ENCODE peak calls at places on chromosomes 2 and 18, in six cellular contexts. One of them, this sample, is unnamed.
A peak's percentile ranks its signal among the peaks of the same experiment; 100 is the strongest.

GRCh38 chr2:232013701-232014353 is 52.3 kb downstream of the DIS3L2 start:
- DNase-seq in GM23248: peak; percentile 87
- DNase-seq in HCT116: no peak
- DNase-seq in neural progenitor cell: no peak
- DNase-seq in PC-3: peak; percentile 56
- DNase-seq in SK-N-SH: peak; percentile 5
- DNase-seq in this sample: peak; percentile 37

GRCh38 chr2:173171924-173172643 is 96.4 kb downstream of the MAP3K20 start:
- DNase-seq in GM23248: no peak
- DNase-seq in HCT116: no peak
- DNase-seq in neural progenitor cell: no peak
- DNase-seq in PC-3: no peak
- DNase-seq in SK-N-SH: no peak
- DNase-seq in this sample: no peak

GRCh38 chr2:129895526-129896082 is 83.9 kb upstream of the RAB6C start:
- DNase-seq in GM23248: no peak
- DNase-seq in HCT116: no peak
- DNase-seq in neural progenitor cell: no peak
- DNase-seq in PC-3: no peak
- DNase-seq in SK-N-SH: no peak
- DNase-seq in this sample: no peak

GRCh38 chr2:16773080-16773713 is 107.6 kb upstream of the CYRIA start:
- DNase-seq in GM23248: peak; percentile 74
- DNase-seq in HCT116: peak; percentile 36
- DNase-seq in neural progenitor cell: peak; percentile 79
- DNase-seq in PC-3: peak; percentile 56
- DNase-seq in SK-N-SH: peak; percentile 67
- DNase-seq in this sample: peak; percentile 64

GRCh38 chr2:229815858-229816257 is 101.5 kb upstream of the DNER start:
- DNase-seq in GM23248: peak; percentile 79
- DNase-seq in HCT116: peak; percentile 3
- DNase-seq in neural progenitor cell: no peak
- DNase-seq in PC-3: peak; percentile 51
- DNase-seq in SK-N-SH: no peak
- DNase-seq in this sample: no peak

GRCh38 chr2:134489732-134490384 is 228.9 kb downstream of the TMEM163 start:
- DNase-seq in GM23248: no peak
- DNase-seq in HCT116: no peak
- DNase-seq in neural progenitor cell: no peak
- DNase-seq in PC-3: no peak
- DNase-seq in SK-N-SH: no peak
- DNase-seq in this sample: no peak

GRCh38 chr2:102291221-102292075 is 19.9 kb upstream of the IL1RL1 start:
- DNase-seq in GM23248: no peak
- DNase-seq in HCT116: no peak
- DNase-seq in neural progenitor cell: no peak
- DNase-seq in PC-3: no peak
- DNase-seq in SK-N-SH: no peak
- DNase-seq in this sample: no peak

GRCh38 chr2:74385396-74385795 is 5.3 kb upstream of the DCTN1 start:
- DNase-seq in GM23248: peak; percentile 35
- DNase-seq in HCT116: no peak
- DNase-seq in neural progenitor cell: no peak
- DNase-seq in PC-3: no peak
- DNase-seq in SK-N-SH: no peak
- DNase-seq in this sample: no peak

GRCh38 chr18:79030680-79031079 is 38.5 kb upstream of the ATP9B start:
- DNase-seq in GM23248: no peak
- DNase-seq in HCT116: no peak
- DNase-seq in neural progenitor cell: no peak
- DNase-seq in PC-3: no peak
- DNase-seq in SK-N-SH: no peak
- DNase-seq in this sample: no peak

GRCh38 chr2:25894135-25894830 is 16.0 kb upstream of the ASXL2 start:
- DNase-seq in GM23248: peak; percentile 23
- DNase-seq in HCT116: no peak
- DNase-seq in neural progenitor cell: no peak
- DNase-seq in PC-3: no peak
- DNase-seq in SK-N-SH: peak; percentile 47
- DNase-seq in this sample: no peak

GRCh38 chr2:208304157-208304556 is 38.1 kb downstream of the PIKFYVE start:
- DNase-seq in GM23248: no peak
- DNase-seq in HCT116: no peak
- DNase-seq in neural progenitor cell: no peak
- DNase-seq in PC-3: no peak
- DNase-seq in SK-N-SH: no peak
- DNase-seq in this sample: no peak

GRCh38 chr18:58043452-58044369 is at the start of gene NEDD4L:
- DNase-seq in GM23248: peak; percentile 93
- DNase-seq in HCT116: peak; percentile 68
- DNase-seq in neural progenitor cell: peak; percentile 93
- DNase-seq in PC-3: peak; percentile 83
- DNase-seq in SK-N-SH: peak; percentile 92
- DNase-seq in this sample: peak; percentile 90

GRCh38 chr2:6312377-6312776 is 553.3 kb downstream of the CMPK2 start:
- DNase-seq in GM23248: no peak
- DNase-seq in HCT116: no peak
- DNase-seq in neural progenitor cell: no peak
- DNase-seq in PC-3: no peak
- DNase-seq in SK-N-SH: no peak
- DNase-seq in this sample: no peak

GRCh38 chr18:32135595-32135994 is 43.9 kb downstream of the RNF138 start:
- DNase-seq in GM23248: no peak
- DNase-seq in HCT116: no peak
- DNase-seq in neural progenitor cell: no peak
- DNase-seq in PC-3: no peak
- DNase-seq in SK-N-SH: no peak
- DNase-seq in this sample: no peak

DNA sequence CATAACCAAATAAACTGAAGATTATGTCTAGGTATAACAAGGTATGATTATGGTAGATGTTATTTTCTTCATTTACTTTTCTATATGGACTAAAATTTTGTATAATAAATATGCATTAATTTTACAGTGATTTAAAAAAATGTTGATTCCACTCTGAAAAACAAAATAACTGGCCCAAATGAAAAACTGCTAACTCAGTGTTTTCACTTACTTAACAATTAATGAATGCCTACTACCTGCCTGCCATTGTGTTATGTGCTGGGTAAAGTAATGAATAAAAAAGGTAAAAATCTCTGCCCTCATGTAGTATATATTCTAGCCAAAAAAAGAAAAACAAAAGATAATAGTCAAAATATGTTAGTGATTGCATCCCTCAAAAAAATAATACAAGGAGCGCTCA is 29.6 kb upstream of the C2orf15 start:
- DNase-seq in GM23248: no peak
- DNase-seq in HCT116: no peak
- DNase-seq in neural progenitor cell: no peak
- DNase-seq in PC-3: no peak
- DNase-seq in SK-N-SH: no peak
- DNase-seq in this sample: no peak
- TF ChIP-seq EZH2phosphoT487 in GM23248: no peak
- TF ChIP-seq EZH2phosphoT487 in HCT116: no peak
- TF ChIP-seq EZH2phosphoT487 in neural progenitor cell: no peak
- TF ChIP-seq EZH2phosphoT487 in PC-3: no peak
- TF ChIP-seq EZH2phosphoT487 in SK-N-SH: no peak
- TF ChIP-seq EZH2phosphoT487 in this sample: no peak

DNA sequence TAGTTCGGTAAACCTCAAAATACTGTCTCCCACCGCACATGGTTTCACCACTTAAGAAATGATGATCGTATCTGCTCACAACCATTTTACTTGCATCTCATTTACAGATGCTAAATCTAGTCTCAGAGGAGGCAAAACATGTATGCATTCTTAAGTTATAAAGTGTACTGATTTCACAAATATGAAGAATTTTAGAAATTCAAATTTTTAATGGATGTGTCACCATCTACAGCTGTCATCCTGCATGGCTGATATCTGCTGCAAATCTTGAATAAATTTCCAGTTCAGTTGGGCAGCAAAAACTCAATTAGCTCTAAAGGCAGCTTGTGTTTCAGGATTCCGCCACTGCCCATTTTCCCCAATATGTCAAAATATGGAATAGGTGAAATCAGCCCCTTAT is 243.3 kb upstream of the KCNJ3 start:
- DNase-seq in GM23248: peak; percentile 26
- DNase-seq in HCT116: no peak
- DNase-seq in neural progenitor cell: no peak
- DNase-seq in PC-3: no peak
- DNase-seq in SK-N-SH: no peak
- DNase-seq in this sample: no peak
- H2AFZ ChIP-seq in GM23248: peak overlapping the region; percentile 86
- H2AFZ ChIP-seq in HCT116: no peak overlapping the region
- H2AFZ ChIP-seq in neural progenitor cell: no peak overlapping the region
- H2AFZ ChIP-seq in PC-3: peak overlapping the region; percentile 70
- H2AFZ ChIP-seq in SK-N-SH: no peak overlapping the region
- H2AFZ ChIP-seq in this sample: no peak overlapping the region

DNA sequence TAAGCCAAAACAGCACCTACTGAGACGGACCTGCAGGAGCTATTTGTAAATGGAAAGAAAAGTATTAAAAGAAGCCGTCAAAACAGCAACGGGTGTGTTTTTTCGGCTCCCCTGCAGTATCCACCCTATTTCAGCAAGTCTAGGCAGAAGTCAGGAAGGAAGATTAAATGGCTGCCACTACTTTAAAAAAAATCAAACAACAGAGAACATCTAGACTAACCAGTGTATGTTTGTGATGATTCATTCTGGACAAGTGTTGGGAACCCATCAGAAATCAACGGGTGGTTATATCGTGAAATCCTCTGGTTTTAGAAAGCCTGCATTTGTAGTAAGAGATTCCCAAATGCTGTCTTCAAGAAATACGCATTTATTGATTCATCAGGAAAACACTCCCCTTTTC is 9.0 kb downstream of the PMAIP1 start:
- DNase-seq in GM23248: no peak
- DNase-seq in HCT116: no peak
- DNase-seq in neural progenitor cell: no peak
- DNase-seq in PC-3: peak; percentile 56
- DNase-seq in SK-N-SH: no peak
- DNase-seq in this sample: no peak
- H3K9ac ChIP-seq in GM23248: no peak overlapping the region
- H3K9ac ChIP-seq in HCT116: peak overlapping the region; percentile 42
- H3K9ac ChIP-seq in neural progenitor cell: no peak overlapping the region
- H3K9ac ChIP-seq in PC-3: peak overlapping the region; percentile 46
- H3K9ac ChIP-seq in SK-N-SH: peak overlapping the region; percentile 28
- H3K9ac ChIP-seq in this sample: no peak overlapping the region

DNA sequence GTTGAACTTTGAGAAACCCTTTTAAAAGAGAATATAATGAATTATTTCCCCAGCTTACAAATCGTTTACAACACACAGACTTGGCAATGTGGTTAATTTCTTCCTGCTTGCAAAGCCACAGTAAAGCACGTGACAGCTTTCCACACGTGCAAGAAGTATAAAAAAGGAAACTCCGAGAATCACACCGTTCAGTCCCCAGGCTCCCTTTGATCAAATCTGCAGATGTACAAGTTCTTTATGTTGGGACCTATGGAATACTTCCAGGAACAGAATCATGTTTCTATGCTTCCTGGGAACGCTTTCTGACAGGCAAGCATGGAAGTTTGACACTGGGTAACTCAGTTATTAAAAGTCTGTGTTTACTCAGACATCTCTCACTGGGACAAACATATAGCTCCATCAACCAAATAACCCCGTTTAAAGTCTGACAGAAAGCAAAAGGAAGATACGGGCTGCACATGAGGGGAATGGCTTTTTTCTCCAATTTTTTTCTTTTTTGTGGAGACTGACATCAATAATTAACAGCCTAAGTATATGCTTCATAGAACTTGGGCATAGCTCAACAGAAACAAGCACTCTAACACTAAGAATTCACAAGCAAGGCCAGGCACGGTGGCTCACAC is 134.8 kb downstream of the EIPR1 start:
- DNase-seq in GM23248: peak; percentile 30
- DNase-seq in HCT116: no peak
- DNase-seq in neural progenitor cell: no peak
- DNase-seq in PC-3: no peak
- DNase-seq in SK-N-SH: no peak
- DNase-seq in this sample: no peak
- TF ChIP-seq EZH2phosphoT487 in GM23248: no peak
- TF ChIP-seq EZH2phosphoT487 in HCT116: no peak
- TF ChIP-seq EZH2phosphoT487 in neural progenitor cell: no peak
- TF ChIP-seq EZH2phosphoT487 in PC-3: no peak
- TF ChIP-seq EZH2phosphoT487 in SK-N-SH: no peak
- TF ChIP-seq EZH2phosphoT487 in this sample: no peak

GRCh38 chr2:145916799-145917198 is 1396.9 kb upstream of the ZEB2 start:
- DNase-seq in GM23248: no peak
- DNase-seq in HCT116: no peak
- DNase-seq in neural progenitor cell: no peak
- DNase-seq in PC-3: no peak
- DNase-seq in SK-N-SH: no peak
- DNase-seq in this sample: no peak

GRCh38 chr2:145919507-145919906 is 1399.6 kb upstream of the ZEB2 start:
- DNase-seq in GM23248: peak; percentile 36
- DNase-seq in HCT116: no peak
- DNase-seq in neural progenitor cell: no peak
- DNase-seq in PC-3: peak; percentile 39
- DNase-seq in SK-N-SH: no peak
- DNase-seq in this sample: no peak

GRCh38 chr2:145914716-145915115 is 1394.8 kb upstream of the ZEB2 start:
- DNase-seq in GM23248: no peak
- DNase-seq in HCT116: no peak
- DNase-seq in neural progenitor cell: no peak
- DNase-seq in PC-3: no peak
- DNase-seq in SK-N-SH: no peak
- DNase-seq in this sample: no peak

DNA sequence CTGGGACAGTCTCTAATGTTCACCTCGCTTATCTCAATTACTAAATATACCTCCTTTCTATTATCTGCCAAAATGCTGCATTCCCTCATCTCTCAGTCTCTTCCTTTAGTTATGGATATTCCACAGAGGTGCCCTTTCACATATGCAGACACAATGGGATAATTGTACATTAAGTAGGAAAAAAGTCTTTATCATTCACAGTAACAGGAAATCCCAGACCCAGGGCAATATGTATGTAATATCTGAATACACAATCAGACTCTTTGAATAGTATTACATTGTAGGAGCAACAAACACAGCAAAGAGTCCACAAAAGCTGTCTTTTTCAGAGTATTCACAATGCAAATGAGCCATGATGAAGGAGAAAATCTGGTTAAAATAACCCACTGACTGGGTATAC is 1399.0 kb upstream of the ZEB2 start:
- DNase-seq in GM23248: no peak
- DNase-seq in HCT116: no peak
- DNase-seq in neural progenitor cell: no peak
- DNase-seq in PC-3: no peak
- DNase-seq in SK-N-SH: no peak
- DNase-seq in this sample: no peak
- H2AFZ ChIP-seq in GM23248: peak overlapping the region; percentile 56
- H2AFZ ChIP-seq in HCT116: no peak overlapping the region
- H2AFZ ChIP-seq in neural progenitor cell: no peak overlapping the region
- H2AFZ ChIP-seq in PC-3: no peak overlapping the region
- H2AFZ ChIP-seq in SK-N-SH: no peak overlapping the region
- H2AFZ ChIP-seq in this sample: no peak overlapping the region

GRCh38 chr2:205732314-205732713 is 50.0 kb downstream of the NRP2 start:
- DNase-seq in GM23248: no peak
- DNase-seq in HCT116: no peak
- DNase-seq in neural progenitor cell: no peak
- DNase-seq in PC-3: no peak
- DNase-seq in SK-N-SH: no peak
- DNase-seq in this sample: no peak
- H3K9ac ChIP-seq in GM23248: peak overlapping the region; percentile 23
- H3K9ac ChIP-seq in HCT116: no peak overlapping the region
- H3K9ac ChIP-seq in neural progenitor cell: no peak overlapping the region
- H3K9ac ChIP-seq in PC-3: no peak overlapping the region
- H3K9ac ChIP-seq in SK-N-SH: no peak overlapping the region
- H3K9ac ChIP-seq in this sample: no peak overlapping the region

GRCh38 chr2:95231723-95232122 is 24.4 kb downstream of the ZNF892 start:
- DNase-seq in GM23248: peak; percentile 69
- DNase-seq in HCT116: peak; percentile 66
- DNase-seq in neural progenitor cell: peak; percentile 65
- DNase-seq in PC-3: peak; percentile 93
- DNase-seq in SK-N-SH: peak; percentile 80
- DNase-seq in this sample: peak; percentile 55
- TF ChIP-seq EZH2phosphoT487 in GM23248: no peak
- TF ChIP-seq EZH2phosphoT487 in HCT116: no peak
- TF ChIP-seq EZH2phosphoT487 in neural progenitor cell: no peak
- TF ChIP-seq EZH2phosphoT487 in PC-3: no peak
- TF ChIP-seq EZH2phosphoT487 in SK-N-SH: no peak
- TF ChIP-seq EZH2phosphoT487 in this sample: no peak

This sample was measured in MM.1S.